ENCODE peak calls at places on chromosomes 3 and 15, in six cellular contexts. O, J, E, U, Q and I are unnamed samples. For H3K27me3, the result is how much of the 10 kb centered on the place peaks cover.

GRCh38 chr3:53254810-53255359 is 937 bp downstream of the TKT start:
- DNase-seq in U (peak), Q (peak), E (peak), O (peak), J (peak), I (peak)

GRCh38 chr15:89433686-89434085 is 62.7 kb downstream of the RHCG start:
- DNase-seq in U (no peak), O (no peak), J (no peak), E (no peak), Q (no peak), I (peak)

GRCh38 chr15:90349072-90349471 is 3.0 kb upstream of the ZNF774 start:
- DNase-seq in O (no peak), E (no peak), Q (no peak), U (no peak), J (no peak), I (no peak)

GRCh38 chr3:63192248-63192647 is 85.9 kb upstream of the SYNPR start:
- DNase-seq in O (no peak), Q (no peak), J (no peak), E (no peak), U (no peak), I (no peak)

GRCh38 chr3:69108813-69109212 is 13.6 kb downstream of the LMOD3 start:
- DNase-seq in O (no peak), E (no peak), Q (no peak), J (no peak), U (no peak), I (no peak)

GRCh38 chr15:79094611-79095021 is 4.0 kb upstream of the RASGRF1 start:
- DNase-seq in E (no peak), U (no peak), Q (no peak), O (peak), J (peak), I (no peak)

GRCh38 chr3:53072653-53073552 is 27.0 kb upstream of the SFMBT1 start:
- DNase-seq in E (peak), O (peak), U (peak), J (no peak), Q (peak), I (peak)

GRCh38 chr3:179450901-179451334 is 352 bp downstream of the GNB4 start:
- DNase-seq in U (peak), J (no peak), E (no peak), O (no peak), Q (peak), I (no peak)

GRCh38 chr15:70113304-70113700 is 15.6 kb upstream of the TLE3 start:
- DNase-seq in O (no peak), J (no peak), Q (no peak), U (peak), E (peak), I (no peak)

GRCh38 chr3:94098487-94098886 is 35.6 kb downstream of the NSUN3 start:
- DNase-seq in O (no peak), U (no peak), Q (no peak), J (no peak), E (no peak), I (no peak)

GRCh38 chr15:94164202-94164807 is 67.1 kb upstream of the MCTP2 start:
- DNase-seq in E (peak), U (peak), O (no peak), J (no peak), Q (peak), I (no peak)

GRCh38 chr3:191373327-191373726 is 43.0 kb upstream of the UTS2B start:
- DNase-seq in Q (no peak), O (no peak), U (no peak), E (no peak), J (no peak), I (no peak)

GRCh38 chr15:83380682-83381081 is 66.5 kb upstream of the SH3GL3 start:
- DNase-seq in J (peak), U (no peak), E (no peak), Q (no peak), O (no peak), I (peak)

GRCh38 chr3:87359807-87360206 is 83.4 kb upstream of the POU1F1 start:
- DNase-seq in U (no peak), E (peak), Q (no peak), O (no peak), J (no peak), I (no peak)

GRCh38 chr15:90188914-90189748 is 12.0 kb upstream of the SEMA4B start:
- DNase-seq in O (no peak), Q (no peak), J (no peak), E (no peak), U (no peak), I (no peak)

GRCh38 chr15:67992834-67993233 is 61.3 kb upstream of the PIAS1 start:
- DNase-seq in U (no peak), J (no peak), O (no peak), Q (no peak), E (peak), I (no peak)

GRCh38 chr15:31257286-31257685 is 69.3 kb upstream of the KLF13 start:
- DNase-seq in U (no peak), E (no peak), Q (no peak), O (no peak), J (peak), I (no peak)

GRCh38 chr15:66723826-66724731 is 22.0 kb downstream of the SMAD6 start:
- DNase-seq in J (no peak), O (no peak), U (no peak), Q (no peak), E (no peak), I (no peak)

DNA sequence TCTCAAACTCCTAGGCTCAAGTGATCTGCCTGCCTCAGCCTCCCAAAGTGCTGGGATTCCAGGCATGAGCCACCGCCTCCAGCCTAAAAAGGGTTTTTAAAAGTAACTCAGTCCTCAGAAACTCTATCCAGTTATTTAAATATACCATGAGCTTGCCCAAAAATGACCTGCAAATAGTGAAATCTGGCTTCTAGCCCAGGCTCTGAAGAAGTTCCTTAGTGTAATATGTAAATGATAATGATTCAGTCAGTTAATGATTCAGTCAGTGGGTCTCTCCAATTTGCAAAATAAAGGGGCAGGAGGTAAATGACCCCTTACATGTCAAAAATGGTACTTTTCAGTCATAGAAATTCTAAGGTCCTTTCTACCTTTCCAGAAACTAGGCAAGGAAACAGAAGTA is 28.8 kb downstream of the LRRC2 start:
- DNase-seq in O (no peak), J (no peak), E (no peak), U (no peak), Q (no peak), I (no peak)
- H3K27ac ChIP-seq in O (no peak), J (no peak), E (no peak), U (peak), Q (no peak), I (no peak)

GRCh38 chr3:70631716-70632307 is 319.4 kb upstream of the MDFIC2 start:
- DNase-seq in U (no peak), O (no peak), J (no peak), E (no peak), Q (no peak), I (no peak)
- H3K4me3 ChIP-seq in U (no peak), O (no peak), J (no peak), E (no peak), Q (no peak), I (no peak)

GRCh38 chr3:147384210-147385058 is 21.9 kb downstream of the ZIC4 start:
- DNase-seq in Q (no peak), E (no peak), O (no peak), U (no peak), J (no peak), I (no peak)
- H3K27me3 ChIP-seq in Q (half or more), E (half or more), O (half or more), U (under half), J (half or more), I (under half)

GRCh38 chr3:100069472-100069871 is 44.8 kb downstream of the FILIP1L start:
- DNase-seq in E (no peak), U (no peak), J (no peak), O (no peak), Q (no peak), I (no peak)

GRCh38 chr3:100073049-100073422 is 41.3 kb downstream of the FILIP1L start:
- DNase-seq in J (no peak), U (no peak), O (no peak), Q (no peak), E (no peak), I (no peak)

GRCh38 chr3:100067589-100067988 is 46.7 kb downstream of the FILIP1L start:
- DNase-seq in J (no peak), E (no peak), O (no peak), Q (no peak), U (no peak), I (no peak)

GRCh38 chr3:100072328-100073048 is 41.8 kb downstream of the FILIP1L start:
- DNase-seq in E (no peak), Q (no peak), O (no peak), J (no peak), U (peak), I (no peak)

GRCh38 chr3:100068758-100069345 is 45.4 kb downstream of the FILIP1L start:
- DNase-seq in U (peak), J (peak), Q (peak), O (peak), E (peak), I (peak)
- H3K27ac ChIP-seq in U (peak), J (no peak), Q (peak), O (peak), E (no peak), I (no peak)

GRCh38 chr3:146160964-146161724 is at the start of gene PLOD2:
- DNase-seq in U (peak), E (peak), O (peak), Q (peak), J (peak), I (no peak)

GRCh38 chr3:146159037-146159436 is 1.9 kb downstream of the PLOD2 start:
- DNase-seq in U (no peak), O (no peak), Q (no peak), J (no peak), E (no peak), I (no peak)

GRCh38 chr3:146160233-146160963 is 586 bp downstream of the PLOD2 start:
- DNase-seq in J (no peak), E (peak), U (peak), O (peak), Q (peak), I (peak)

GRCh38 chr3:146161725-146162047 is 702 bp upstream of the PLOD2 start:
- DNase-seq in Q (peak), O (peak), J (no peak), E (peak), U (no peak), I (peak)

GRCh38 chr3:146159616-146160232 is 1.3 kb downstream of the PLOD2 start:
- DNase-seq in Q (no peak), U (no peak), J (no peak), E (no peak), O (no peak), I (no peak)
- H3K4me3 ChIP-seq in Q (peak), U (peak), J (peak), E (peak), O (peak), I (peak)

DNA sequence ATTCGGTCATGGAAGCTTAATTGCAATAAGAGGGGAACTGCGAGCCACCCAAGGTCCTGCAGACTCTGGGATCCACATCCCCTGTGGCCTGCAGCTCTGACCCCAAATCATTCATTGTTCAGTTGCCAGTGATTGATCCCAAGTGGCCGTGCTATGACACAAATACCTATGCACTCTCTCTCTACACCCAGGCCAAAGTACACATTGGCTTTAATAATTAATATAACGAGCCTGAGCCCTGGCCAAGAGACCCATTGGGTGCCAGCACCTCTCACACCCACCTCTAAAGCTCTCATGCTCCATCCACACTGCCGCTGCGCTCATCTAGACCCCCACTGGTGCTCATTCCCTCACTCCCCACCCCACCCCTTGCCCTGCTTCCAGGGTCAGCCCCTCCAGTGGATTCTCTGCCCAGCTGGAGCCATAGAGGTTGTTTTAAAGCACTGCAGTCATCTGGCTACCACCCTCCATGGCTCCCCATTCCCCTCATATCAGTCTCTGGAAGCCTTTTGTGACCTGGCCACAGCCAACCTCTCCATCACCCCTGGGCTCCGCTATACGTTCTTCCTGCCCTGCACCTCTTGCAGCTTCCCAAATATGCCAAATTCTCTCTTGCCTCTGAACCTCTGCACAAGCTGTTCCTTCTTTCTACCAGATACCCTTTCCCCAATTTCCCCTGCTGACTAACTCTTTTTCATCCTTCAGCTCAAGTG is 37.7 kb upstream of the SLC6A6 start:
- DNase-seq in Q (no peak), J (no peak), O (no peak), U (no peak), E (peak), I (no peak)
- H3K27me3 ChIP-seq in Q (under half), J (under half), O (under half), U (under half), E (under half), I (under half)

GRCh38 chr3:194579091-194579606 is 54.1 kb downstream of the TMEM44 start:
- DNase-seq in E (peak), U (no peak), Q (no peak), O (no peak), J (no peak), I (no peak)
- H3K27ac ChIP-seq in E (no peak), U (no peak), Q (no peak), O (peak), J (peak), I (no peak)